ENCODE peak calls at places on chromosome 10, in nine cellular contexts. One of them, this sample, is unnamed.

GRCh38 chr10:6140141-6140841 is 51.5 kb downstream of the RBM17 start:
- DNase-seq in Right ventricle myocardium superior: no peak
- DNase-seq in breast epithelium: no peak
- DNase-seq in NCI-H2171 treated with DMSO at 0.1 percent for 48 hours: no peak
- DNase-seq in NCI-H1092: no peak
- DNase-seq in HEK293T: no peak
- DNase-seq in T1000: no peak
- DNase-seq in activated naive CD4-positive, alpha-beta T cell treated with anti-CD3 and anti-CD28 coated beads, Interleukin-2, amount 10 ng/mL, durations not matched to agents 7 days and 5 days: peak; percentile 67
- DNase-seq in ureter: no peak
- DNase-seq in this sample: no peak

GRCh38 chr10:31739759-31740158 is 188.9 kb downstream of the ARHGAP12 start:
- DNase-seq in Right ventricle myocardium superior: no peak
- DNase-seq in breast epithelium: no peak
- DNase-seq in NCI-H2171 treated with DMSO at 0.1 percent for 48 hours: peak; percentile 44
- DNase-seq in NCI-H1092: no peak
- DNase-seq in HEK293T: no peak
- DNase-seq in T1000: no peak
- DNase-seq in activated naive CD4-positive, alpha-beta T cell treated with anti-CD3 and anti-CD28 coated beads, Interleukin-2, amount 10 ng/mL, durations not matched to agents 7 days and 5 days: no peak
- DNase-seq in ureter: no peak
- DNase-seq in this sample: no peak

GRCh38 chr10:121791761-121792160 is 136.1 kb downstream of the ATE1 start:
- DNase-seq in Right ventricle myocardium superior: no peak
- DNase-seq in breast epithelium: no peak
- DNase-seq in NCI-H2171 treated with DMSO at 0.1 percent for 48 hours: no peak
- DNase-seq in NCI-H1092: no peak
- DNase-seq in HEK293T: no peak
- DNase-seq in T1000: no peak
- DNase-seq in activated naive CD4-positive, alpha-beta T cell treated with anti-CD3 and anti-CD28 coated beads, Interleukin-2, amount 10 ng/mL, durations not matched to agents 7 days and 5 days: no peak
- DNase-seq in ureter: no peak
- DNase-seq in this sample: no peak

GRCh38 chr10:96910488-96911395 is 78.6 kb downstream of the LCOR start:
- DNase-seq in Right ventricle myocardium superior: no peak
- DNase-seq in breast epithelium: no peak
- DNase-seq in NCI-H2171 treated with DMSO at 0.1 percent for 48 hours: peak; percentile 3
- DNase-seq in NCI-H1092: no peak
- DNase-seq in HEK293T: peak; percentile 59
- DNase-seq in T1000: no peak
- DNase-seq in activated naive CD4-positive, alpha-beta T cell treated with anti-CD3 and anti-CD28 coated beads, Interleukin-2, amount 10 ng/mL, durations not matched to agents 7 days and 5 days: no peak
- DNase-seq in ureter: no peak
- DNase-seq in this sample: no peak

GRCh38 chr10:119162121-119162520 is 3.4 kb downstream of the SFXN4 start:
- DNase-seq in Right ventricle myocardium superior: no peak
- DNase-seq in breast epithelium: no peak
- DNase-seq in NCI-H2171 treated with DMSO at 0.1 percent for 48 hours: no peak
- DNase-seq in NCI-H1092: no peak
- DNase-seq in HEK293T: no peak
- DNase-seq in T1000: no peak
- DNase-seq in activated naive CD4-positive, alpha-beta T cell treated with anti-CD3 and anti-CD28 coated beads, Interleukin-2, amount 10 ng/mL, durations not matched to agents 7 days and 5 days: no peak
- DNase-seq in ureter: no peak
- DNase-seq in this sample: no peak

GRCh38 chr10:3761111-3761686 is 23.8 kb downstream of the KLF6 start:
- DNase-seq in Right ventricle myocardium superior: no peak
- DNase-seq in breast epithelium: no peak
- DNase-seq in NCI-H2171 treated with DMSO at 0.1 percent for 48 hours: no peak
- DNase-seq in NCI-H1092: no peak
- DNase-seq in HEK293T: no peak
- DNase-seq in T1000: no peak
- DNase-seq in activated naive CD4-positive, alpha-beta T cell treated with anti-CD3 and anti-CD28 coated beads, Interleukin-2, amount 10 ng/mL, durations not matched to agents 7 days and 5 days: no peak
- DNase-seq in ureter: peak; percentile 32
- DNase-seq in this sample: no peak

GRCh38 chr10:86363833-86364511 is 2.6 kb downstream of the GRID1 start:
- DNase-seq in Right ventricle myocardium superior: peak; percentile 35
- DNase-seq in breast epithelium: peak; percentile 50
- DNase-seq in NCI-H2171 treated with DMSO at 0.1 percent for 48 hours: no peak
- DNase-seq in NCI-H1092: no peak
- DNase-seq in HEK293T: no peak
- DNase-seq in T1000: no peak
- DNase-seq in activated naive CD4-positive, alpha-beta T cell treated with anti-CD3 and anti-CD28 coated beads, Interleukin-2, amount 10 ng/mL, durations not matched to agents 7 days and 5 days: peak; percentile 23
- DNase-seq in ureter: no peak
- DNase-seq in this sample: peak; percentile 37

GRCh38 chr10:113381906-113382562 is 170.8 kb upstream of the HABP2 start:
- DNase-seq in Right ventricle myocardium superior: no peak
- DNase-seq in breast epithelium: no peak
- DNase-seq in NCI-H2171 treated with DMSO at 0.1 percent for 48 hours: no peak
- DNase-seq in NCI-H1092: no peak
- DNase-seq in HEK293T: no peak
- DNase-seq in T1000: no peak
- DNase-seq in activated naive CD4-positive, alpha-beta T cell treated with anti-CD3 and anti-CD28 coated beads, Interleukin-2, amount 10 ng/mL, durations not matched to agents 7 days and 5 days: peak; percentile 40
- DNase-seq in ureter: no peak
- DNase-seq in this sample: no peak

GRCh38 chr10:102004376-102004775 is 51.6 kb downstream of the ARMH3 start:
- DNase-seq in Right ventricle myocardium superior: no peak
- DNase-seq in breast epithelium: no peak
- DNase-seq in NCI-H2171 treated with DMSO at 0.1 percent for 48 hours: no peak
- DNase-seq in NCI-H1092: no peak
- DNase-seq in HEK293T: no peak
- DNase-seq in T1000: no peak
- DNase-seq in activated naive CD4-positive, alpha-beta T cell treated with anti-CD3 and anti-CD28 coated beads, Interleukin-2, amount 10 ng/mL, durations not matched to agents 7 days and 5 days: no peak
- DNase-seq in ureter: no peak
- DNase-seq in this sample: no peak

GRCh38 chr10:79066460-79067240 is 2.1 kb upstream of the ZMIZ1 start:
- DNase-seq in Right ventricle myocardium superior: no peak
- DNase-seq in breast epithelium: no peak
- DNase-seq in NCI-H2171 treated with DMSO at 0.1 percent for 48 hours: peak; percentile 43
- DNase-seq in NCI-H1092: no peak
- DNase-seq in HEK293T: peak; percentile 30
- DNase-seq in T1000: no peak
- DNase-seq in activated naive CD4-positive, alpha-beta T cell treated with anti-CD3 and anti-CD28 coated beads, Interleukin-2, amount 10 ng/mL, durations not matched to agents 7 days and 5 days: no peak
- DNase-seq in ureter: no peak
- DNase-seq in this sample: no peak

GRCh38 chr10:329361-330099 is 194.3 kb downstream of the ZMYND11 start:
- DNase-seq in Right ventricle myocardium superior: peak; percentile 87
- DNase-seq in breast epithelium: peak; percentile 86
- DNase-seq in NCI-H2171 treated with DMSO at 0.1 percent for 48 hours: peak; percentile 86
- DNase-seq in NCI-H1092: no peak
- DNase-seq in HEK293T: peak; percentile 57
- DNase-seq in T1000: peak; percentile 62
- DNase-seq in activated naive CD4-positive, alpha-beta T cell treated with anti-CD3 and anti-CD28 coated beads, Interleukin-2, amount 10 ng/mL, durations not matched to agents 7 days and 5 days: peak; percentile 43
- DNase-seq in ureter: peak; percentile 90
- DNase-seq in this sample: peak; percentile 42

GRCh38 chr10:70729763-70730357 is 55.3 kb downstream of the TBATA start:
- DNase-seq in Right ventricle myocardium superior: no peak
- DNase-seq in breast epithelium: no peak
- DNase-seq in NCI-H2171 treated with DMSO at 0.1 percent for 48 hours: peak; percentile 91
- DNase-seq in NCI-H1092: peak; percentile 81
- DNase-seq in HEK293T: no peak
- DNase-seq in T1000: no peak
- DNase-seq in activated naive CD4-positive, alpha-beta T cell treated with anti-CD3 and anti-CD28 coated beads, Interleukin-2, amount 10 ng/mL, durations not matched to agents 7 days and 5 days: no peak
- DNase-seq in ureter: no peak
- DNase-seq in this sample: no peak

GRCh38 chr10:7559447-7559846 is 107.3 kb downstream of the ITIH5 start:
- DNase-seq in Right ventricle myocardium superior: no peak
- DNase-seq in breast epithelium: no peak
- DNase-seq in NCI-H2171 treated with DMSO at 0.1 percent for 48 hours: no peak
- DNase-seq in NCI-H1092: no peak
- DNase-seq in HEK293T: no peak
- DNase-seq in T1000: no peak
- DNase-seq in activated naive CD4-positive, alpha-beta T cell treated with anti-CD3 and anti-CD28 coated beads, Interleukin-2, amount 10 ng/mL, durations not matched to agents 7 days and 5 days: no peak
- DNase-seq in ureter: no peak
- DNase-seq in this sample: no peak

This sample was measured in CD14-positive monocyte.